ENCODE peak calls at places on chromosomes 4 and X, in four cellular contexts. O, H, D and X are unnamed samples.
A peak's percentile ranks its signal among the peaks of the same experiment; 100 is the strongest.

GRCh38 chrX:107628662-107629532 is 587 bp downstream of the PRPS1 start:
- DNase-seq in O (peak; percentile 6), H (peak; percentile 13), D (no peak), X (peak; percentile 53)

GRCh38 chr4:121656269-121656641 is 40.5 kb downstream of the ANXA5 start:
- DNase-seq in D (no peak), O (peak; percentile 75), H (peak; percentile 35), X (no peak)

GRCh38 chrX:133985164-133986007 is at the start of gene GPC3:
- DNase-seq in H (peak; percentile 15), D (peak; percentile 14), O (no peak), X (peak; percentile 24)

GRCh38 chrX:120457766-120458180 is 11.3 kb downstream of the LAMP2 start:
- DNase-seq in H (no peak), O (no peak), D (no peak), X (no peak)

GRCh38 chr4:94472056-94472826 is 20.5 kb downstream of the PDLIM5 start:
- DNase-seq in O (no peak), D (no peak), H (no peak), X (no peak)

GRCh38 chr4:47744253-47744652 is 93.6 kb downstream of the CORIN start:
- DNase-seq in O (no peak), H (no peak), D (no peak), X (no peak)

GRCh38 chr4:123952530-123953274 is 556.1 kb downstream of the SPRY1 start:
- DNase-seq in H (no peak), D (no peak), O (no peak), X (no peak)

GRCh38 chr4:24743931-24744330 is 51.4 kb upstream of the SOD3 start:
- DNase-seq in O (no peak), D (no peak), H (no peak), X (no peak)

GRCh38 chrX:134374294-134374693 is 85.7 kb upstream of the HPRT1 start:
- DNase-seq in H (no peak), O (no peak), D (no peak), X (no peak)

GRCh38 chr4:173403051-173403450 is 4.1 kb upstream of the SCRG1 start:
- DNase-seq in D (no peak), O (no peak), H (no peak), X (no peak)

GRCh38 chr4:2092653-2093000 is 33.5 kb downstream of the NAT8L start:
- DNase-seq in D (no peak), H (no peak), O (no peak), X (no peak)

GRCh38 chr4:12458621-12459020 is 1025.5 kb downstream of the RAB28 start:
- DNase-seq in O (no peak), D (no peak), H (no peak), X (no peak)

GRCh38 chr4:47577779-47578553 is 92.9 kb downstream of the ATP10D start:
- DNase-seq in O (peak; percentile 23), D (no peak), H (no peak), X (no peak)

DNA sequence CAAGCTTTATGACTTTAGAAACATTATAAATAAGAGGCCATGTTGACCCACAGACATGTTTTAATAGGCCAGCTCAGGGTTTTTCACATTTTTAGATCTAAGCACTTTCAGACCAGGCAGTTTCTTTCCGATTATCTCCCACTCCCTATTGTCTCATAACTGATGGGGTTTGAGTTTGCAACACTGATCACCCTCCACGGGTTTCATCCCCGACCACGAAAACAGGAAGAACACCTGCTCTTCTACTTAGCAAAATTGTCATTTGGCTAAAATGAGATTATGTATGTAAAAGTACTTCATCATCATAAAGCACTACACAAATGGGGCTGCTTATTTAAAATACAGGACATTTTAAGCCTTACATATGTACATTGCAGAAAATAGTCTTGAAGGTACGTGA is 407.9 kb downstream of the HNRNPD start:
- DNase-seq in D (no peak), O (no peak), H (no peak), X (no peak)
- H3K4me1 ChIP-seq in D (no peaks in the 10 kb centered on the region), O (no peaks in the 10 kb centered on the region), H (no peaks in the 10 kb centered on the region), X (no peaks in the 10 kb centered on the region)

GRCh38 chr4:84683486-84683885 is 100.6 kb downstream of the CDS1 start:
- DNase-seq in O (peak; percentile 56), D (no peak), H (no peak), X (no peak)

GRCh38 chr4:84681488-84682274 is 98.8 kb downstream of the CDS1 start:
- DNase-seq in H (no peak), O (no peak), D (no peak), X (no peak)

GRCh38 chr4:84685105-84685504 is 102.2 kb downstream of the CDS1 start:
- DNase-seq in O (no peak), D (no peak), H (no peak), X (no peak)

GRCh38 chr4:84683065-84683464 is 100.1 kb downstream of the CDS1 start:
- DNase-seq in H (no peak), D (no peak), O (no peak), X (no peak)

DNA sequence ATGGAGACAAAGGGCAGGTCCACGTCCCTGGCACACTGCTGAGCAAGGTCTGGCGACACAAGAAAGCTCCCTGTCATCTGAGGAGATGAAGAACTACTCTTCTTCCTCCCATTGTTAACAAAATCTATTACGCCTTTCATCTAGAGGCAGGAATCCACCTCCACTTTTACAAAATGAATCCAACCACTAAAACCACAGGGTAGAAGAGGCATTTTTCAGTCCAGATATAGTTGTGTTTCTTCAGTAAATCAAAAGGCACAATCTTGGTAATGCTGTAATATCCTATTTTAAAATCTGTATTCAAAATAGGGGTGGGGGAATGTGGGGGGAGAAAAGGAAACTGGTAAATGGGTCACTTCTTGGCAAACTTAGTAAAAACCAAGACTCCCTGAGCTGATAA is 101.4 kb downstream of the CDS1 start:
- DNase-seq in H (no peak), O (no peak), D (no peak), X (no peak)
- H3K36me3 ChIP-seq in H (peaks cover 87% of the 10 kb centered on the region), O (no peaks in the 10 kb centered on the region), D (no peaks in the 10 kb centered on the region), X (no peaks in the 10 kb centered on the region)

DNA sequence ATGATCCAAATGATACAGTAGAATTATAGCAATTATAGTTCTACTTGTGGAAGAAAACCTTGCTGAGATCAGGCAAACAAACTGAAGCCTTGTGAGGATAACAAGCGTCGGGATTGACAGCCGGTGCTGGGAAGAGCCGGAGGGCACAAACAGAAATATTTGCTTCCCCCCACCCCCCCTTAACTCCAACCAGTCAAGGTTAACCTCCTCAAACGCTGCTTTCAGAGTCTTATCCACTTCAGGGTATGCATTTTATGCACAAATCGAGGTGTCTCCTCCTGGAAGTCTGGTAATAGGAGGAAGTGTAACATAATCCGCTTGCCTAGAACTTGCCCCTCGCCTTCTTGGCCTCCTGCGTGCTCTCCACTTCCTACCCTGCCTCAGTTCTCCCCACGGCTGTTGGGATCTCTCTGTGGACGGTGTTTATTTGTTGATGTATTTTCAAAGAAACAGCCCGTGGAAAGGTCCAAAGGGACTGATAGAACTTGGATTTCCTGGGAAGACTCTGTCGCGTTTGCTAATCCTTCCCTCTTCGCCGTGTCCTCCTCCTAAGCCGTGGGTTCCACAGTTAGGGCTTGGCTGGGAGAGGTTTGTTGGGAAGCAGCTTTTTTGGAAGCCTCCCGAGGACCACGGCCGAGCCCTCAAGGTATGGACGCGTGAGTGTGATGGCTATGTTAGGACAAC is 4.1 kb upstream of the ARX start:
- DNase-seq in D (no peak), H (no peak), O (no peak), X (no peak)
- H3K4me3 ChIP-seq in D (no peak overlapping the region), H (no peak overlapping the region), O (no peak overlapping the region), X (no peak overlapping the region)

DNA sequence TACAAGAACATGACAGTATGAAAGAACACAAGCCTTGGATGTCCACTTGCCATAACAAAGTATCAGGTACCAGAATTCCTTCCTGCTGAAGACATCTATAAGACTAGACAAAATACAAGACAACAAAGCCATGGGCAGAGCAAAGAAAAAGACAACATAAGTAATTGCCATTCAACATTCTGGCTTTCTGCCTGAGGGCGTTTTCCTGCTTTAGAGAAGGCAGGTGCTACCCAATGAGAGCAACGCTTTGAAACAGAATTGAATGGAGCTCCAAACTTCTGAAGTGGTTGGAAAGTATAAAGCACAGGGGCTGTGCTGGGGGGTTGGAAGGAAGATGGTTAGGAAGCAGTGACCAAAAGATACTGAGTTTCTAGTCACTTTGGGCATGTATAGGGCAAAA is 30.1 kb downstream of the PDE5A start:
- DNase-seq in O (no peak), D (no peak), H (no peak), X (no peak)
- H3K4me1 ChIP-seq in O (no peaks in the 10 kb centered on the region), D (no peaks in the 10 kb centered on the region), H (no peaks in the 10 kb centered on the region), X (no peaks in the 10 kb centered on the region)

DNA sequence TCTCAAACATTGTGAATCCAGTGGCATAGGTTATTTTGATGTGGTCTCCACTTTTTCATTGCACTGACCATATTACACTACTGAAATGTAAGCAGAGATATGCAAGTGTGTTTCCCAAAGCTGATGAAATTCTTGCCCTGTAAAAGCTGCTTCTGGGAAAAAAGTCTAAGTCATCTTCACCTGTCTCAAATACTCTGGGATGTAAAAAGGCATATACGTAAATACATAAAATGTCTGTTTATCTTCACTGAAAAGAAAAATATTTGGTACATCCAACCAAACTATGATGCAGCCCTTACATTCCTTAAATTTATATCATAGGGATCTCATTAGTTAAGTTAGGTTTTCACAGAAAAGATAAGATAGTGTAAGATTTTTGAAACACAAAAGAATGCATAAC is 7.9 kb downstream of the KDR start:
- DNase-seq in D (no peak), O (no peak), H (no peak), X (no peak)
- H3K36me3 ChIP-seq in D (no peaks in the 10 kb centered on the region), O (no peaks in the 10 kb centered on the region), H (peaks cover 17% of the 10 kb centered on the region), X (no peaks in the 10 kb centered on the region)

GRCh38 chrX:137033774-137034507 is at the start of gene GPR101:
- DNase-seq in H (no peak), D (no peak), O (no peak), X (no peak)

GRCh38 chrX:137031517-137032377 is 2.0 kb downstream of the GPR101 start:
- DNase-seq in H (no peak), O (no peak), D (no peak), X (no peak)

GRCh38 chrX:137034508-137034872 is 695 bp upstream of the GPR101 start:
- DNase-seq in H (no peak), O (no peak), D (no peak), X (no peak)

GRCh38 chrX:137032378-137032694 is 1.5 kb downstream of the GPR101 start:
- DNase-seq in O (no peak), D (no peak), H (no peak), X (no peak)

GRCh38 chrX:137032841-137033773 is 688 bp downstream of the GPR101 start:
- DNase-seq in D (no peak), H (no peak), O (no peak), X (no peak)
- H3K4me3 ChIP-seq in D (peak overlapping the region; percentile 64), H (peak overlapping the region; percentile 23), O (no peak overlapping the region), X (peak overlapping the region; percentile 55)

GRCh38 chr4:101125045-101125713 is 222.1 kb downstream of the PPP3CA start:
- DNase-seq in H (no peak), O (no peak), D (no peak), X (no peak)
- H3K4me1 ChIP-seq in H (peaks cover 31% of the 10 kb centered on the region), O (peaks cover 9% of the 10 kb centered on the region), D (no peaks in the 10 kb centered on the region), X (no peaks in the 10 kb centered on the region)